ENCODE peak calls at places on chromosomes 11 and 22, in seven cellular contexts. V is mucosa of descending colon, M is AG04450, L is endothelial cell of umbilical vein, A is dorsolateral prefrontal cortex, N is stomach, J is left ventricle myocardium inferior. B is an unnamed sample.

GRCh38 chr11:115928811-115929210 is 424.6 kb upstream of the CADM1 start:
- DNase-seq in M (no peak), J (no peak), A (no peak), N (no peak), L (no peak), V (no peak), B (no peak)

GRCh38 chr11:117486059-117486458 is 158.4 kb downstream of the CEP164 start:
- DNase-seq in A (no peak), L (no peak), J (no peak), M (no peak), N (no peak), V (no peak), B (peak)

GRCh38 chr11:61871158-61871597 is 20.2 kb downstream of the FADS3 start:
- DNase-seq in V (peak), M (peak), N (peak), J (peak), A (peak), L (peak), B (peak)

GRCh38 chr11:126748097-126748756 is 252.3 kb downstream of the KIRREL3 start:
- DNase-seq in L (no peak), N (no peak), J (no peak), M (no peak), A (no peak), V (no peak), B (no peak)

GRCh38 chr11:134561348-134561720 is 149.3 kb upstream of the B3GAT1 start:
- DNase-seq in A (no peak), V (no peak), J (no peak), M (no peak), N (no peak), L (no peak), B (no peak)

GRCh38 chr22:48707749-48708557 is 1119.7 kb downstream of the BRD1 start:
- DNase-seq in A (peak), V (no peak), N (no peak), M (no peak), J (peak), L (no peak), B (no peak)

GRCh38 chr22:38872831-38873248 is 824 bp upstream of the CBX6 start:
- DNase-seq in J (peak), N (peak), V (peak), A (peak), L (peak), M (no peak), B (peak)

GRCh38 chr11:59756845-59757244 is 1.7 kb downstream of the STX3 start:
- DNase-seq in N (peak), L (no peak), V (peak), A (no peak), M (no peak), J (no peak), B (peak)

GRCh38 chr11:66862559-66863037 is 5.7 kb downstream of the LRFN4 start:
- DNase-seq in A (no peak), N (no peak), M (no peak), L (no peak), V (no peak), J (no peak), B (no peak)

GRCh38 chr11:95108159-95108611 is 18.5 kb downstream of the ENDOD1 start:
- DNase-seq in L (peak), A (no peak), J (peak), M (no peak), V (no peak), N (peak), B (no peak)

GRCh38 chr22:32823024-32823730 is 21.7 kb downstream of the TIMP3 start:
- DNase-seq in V (peak), N (peak), L (no peak), M (no peak), J (no peak), A (no peak), B (peak)

GRCh38 chr11:81959341-81959740 is 774.3 kb downstream of the FAM181B start:
- DNase-seq in A (no peak), V (no peak), J (no peak), M (no peak), L (no peak), N (no peak), B (no peak)

GRCh38 chr11:62604460-62605130 is 2.9 kb upstream of the MTA2 start:
- DNase-seq in L (no peak), J (no peak), A (no peak), M (no peak), V (no peak), N (no peak), B (peak)

GRCh38 chr11:34869425-34869824 is 46.8 kb downstream of the APIP start:
- DNase-seq in N (no peak), L (no peak), V (no peak), A (no peak), M (no peak), J (no peak), B (no peak)

GRCh38 chr11:122267602-122268001 is 151.6 kb upstream of the BLID start:
- DNase-seq in N (no peak), L (no peak), A (no peak), V (no peak), M (peak), J (no peak), B (no peak)

GRCh38 chr22:32204211-32204855 is 540 bp downstream of the RFPL2 start:
- DNase-seq in J (no peak), A (no peak), V (no peak), L (no peak), N (no peak), M (no peak), B (no peak)

GRCh38 chr22:41401781-41402648 is 20.3 kb downstream of the TEF start:
- DNase-seq in A (peak), V (peak), N (peak), L (peak), M (peak), J (peak), B (peak)

GRCh38 chr22:22588485-22589164 is 29.6 kb upstream of the PRAME start:
- DNase-seq in V (no peak), L (no peak), A (no peak), M (no peak), J (no peak), N (no peak), B (no peak)

GRCh38 chr22:22593964-22594656 is 35.0 kb upstream of the PRAME start:
- DNase-seq in A (no peak), J (no peak), L (peak), V (peak), M (peak), N (peak), B (peak)

GRCh38 chr22:22593250-22593649 is 34.2 kb upstream of the PRAME start:
- DNase-seq in N (no peak), M (no peak), J (no peak), V (no peak), A (no peak), L (no peak), B (no peak)

GRCh38 chr22:22590136-22590891 is 31.2 kb upstream of the PRAME start:
- DNase-seq in J (no peak), V (no peak), L (no peak), N (no peak), A (no peak), M (no peak), B (no peak)

GRCh38 chr22:22591348-22592299 is 32.6 kb upstream of the PRAME start:
- DNase-seq in J (no peak), N (no peak), M (no peak), V (no peak), A (no peak), L (no peak), B (no peak)
- H3K4me3 ChIP-seq in J (no peak), N (no peak), M (no peak), V (no peak), A (no peak), L (no peak), B (no peak)

GRCh38 chr11:65814131-65814959 is 19.4 kb upstream of the SNX32 start:
- DNase-seq in L (no peak), N (peak), A (no peak), J (no peak), M (no peak), V (no peak), B (no peak)
- H3K4me3 ChIP-seq in L (no peak), N (no peak), A (no peak), J (no peak), M (no peak), V (no peak), B (no peak)

DNA sequence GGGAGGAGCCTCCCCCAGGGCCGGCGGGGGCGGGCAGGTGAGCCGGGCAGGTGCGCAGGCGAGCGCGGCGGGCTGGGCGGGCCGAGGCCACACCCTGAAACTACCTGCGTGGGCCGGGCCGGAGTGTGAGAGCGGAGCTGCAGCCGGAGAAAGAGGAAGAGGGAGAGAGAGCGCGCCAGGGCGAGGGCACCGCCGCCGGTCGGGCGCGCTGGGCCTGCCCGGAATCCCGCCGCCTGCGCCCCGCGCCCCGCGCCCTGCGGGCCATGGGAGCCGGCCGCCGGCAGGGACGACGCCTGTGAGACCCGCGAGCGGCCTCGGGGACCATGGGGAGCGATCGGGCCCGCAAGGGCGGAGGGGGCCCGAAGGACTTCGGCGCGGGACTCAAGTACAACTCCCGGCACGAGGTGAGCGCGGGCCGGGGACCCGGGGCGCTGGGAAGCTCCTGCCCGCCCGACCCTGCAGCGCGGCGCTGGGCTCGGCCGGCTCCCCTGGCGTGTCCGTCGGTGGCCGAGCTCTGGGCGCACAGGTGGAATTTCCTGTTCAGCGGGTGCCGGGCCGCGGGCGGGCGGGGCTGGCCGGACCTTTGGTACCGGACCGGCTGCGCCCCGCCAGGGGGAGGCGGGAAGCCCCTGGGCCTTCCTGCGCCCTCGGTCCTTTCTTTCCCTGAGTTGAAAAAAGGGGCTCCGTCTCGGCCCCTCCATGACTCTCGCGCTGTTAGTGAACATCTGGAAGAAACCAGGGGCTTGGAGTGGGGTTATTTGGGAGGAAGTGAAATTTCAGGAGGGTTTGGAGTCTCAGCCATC is at the start of gene ST14:
- DNase-seq in V (peak), A (no peak), N (peak), J (no peak), M (no peak), L (no peak), B (no peak)
- H3K4me3 ChIP-seq in V (peak), A (peak), N (peak), J (peak), M (no peak), L (no peak), B (peak)

GRCh38 chr22:50544746-50545253 is 899 bp upstream of the KLHDC7B start:
- DNase-seq in L (no peak), N (peak), J (no peak), A (no peak), M (no peak), V (peak), B (no peak)
- H3K4me3 ChIP-seq in L (no peak), N (peak), J (no peak), A (no peak), M (no peak), V (no peak), B (no peak)

GRCh38 chr22:24494182-24494534 is 974 bp upstream of the UPB1 start:
- DNase-seq in M (no peak), N (no peak), A (no peak), J (no peak), V (no peak), L (no peak), B (no peak)

GRCh38 chr22:24496234-24496633 is 1.1 kb downstream of the UPB1 start:
- DNase-seq in L (no peak), A (no peak), M (no peak), V (no peak), J (no peak), N (no peak), B (no peak)

GRCh38 chr22:24495365-24495675 is 188 bp downstream of the UPB1 start:
- DNase-seq in V (no peak), N (no peak), M (no peak), A (no peak), J (no peak), L (no peak), B (no peak)

GRCh38 chr22:24496661-24497060 is 1.5 kb downstream of the UPB1 start:
- DNase-seq in V (no peak), M (no peak), J (no peak), N (no peak), A (no peak), L (no peak), B (no peak)

GRCh38 chr22:24494535-24495364 is at the start of gene UPB1:
- DNase-seq in M (no peak), V (no peak), A (no peak), L (no peak), J (no peak), N (no peak), B (peak)
- H3K4me3 ChIP-seq in M (peak), V (no peak), A (peak), L (peak), J (peak), N (peak), B (peak)

DNA sequence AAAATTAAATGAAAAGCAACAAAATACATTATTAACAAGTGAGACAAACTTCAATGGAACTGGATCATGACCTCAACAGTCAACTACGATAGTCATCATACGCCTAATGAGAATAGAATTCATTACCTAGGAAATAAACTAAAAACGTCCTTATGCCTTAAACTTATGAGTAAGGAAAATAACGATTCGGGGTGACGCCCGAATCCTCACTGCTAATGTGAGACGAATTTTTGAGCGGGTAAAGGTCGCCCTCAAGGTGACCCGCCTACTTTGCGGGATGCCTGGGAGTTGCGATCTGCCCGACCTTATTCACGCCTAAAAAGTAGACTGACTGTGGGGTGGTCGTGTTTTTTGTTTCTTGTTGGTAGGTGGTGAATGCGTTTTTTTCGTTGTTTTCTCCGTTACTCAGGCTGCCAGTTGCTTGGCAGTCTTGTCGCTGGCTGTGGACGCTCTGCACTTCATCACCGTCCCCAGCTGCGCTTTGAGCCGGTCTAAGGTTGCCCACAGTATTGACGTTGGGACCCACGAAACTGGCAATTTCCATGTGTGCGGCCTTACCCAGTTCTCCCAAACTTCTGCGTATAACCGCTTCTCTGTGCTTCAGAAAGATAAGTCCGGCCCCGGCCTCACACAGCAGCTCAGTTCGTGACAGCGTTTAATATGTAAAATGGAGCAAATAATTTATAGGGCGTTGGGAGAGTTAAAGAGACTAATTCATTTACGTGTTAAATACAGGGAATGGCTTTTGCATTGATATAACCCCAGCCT is 593 bp upstream of the POLDIP3 start:
- DNase-seq in A (peak), L (peak), J (peak), M (peak), N (peak), V (peak), B (peak)
- H3K4me3 ChIP-seq in A (peak), L (no peak), J (peak), M (peak), N (peak), V (peak), B (peak)

GRCh38 chr22:25370322-25370721 is 150.9 kb downstream of the CRYBB2 start:
- DNase-seq in L (no peak), J (no peak), V (no peak), M (no peak), A (no peak), N (no peak), B (no peak)
- H3K4me3 ChIP-seq in L (no peak), J (no peak), V (no peak), M (no peak), A (no peak), N (no peak), B (no peak)

DNA sequence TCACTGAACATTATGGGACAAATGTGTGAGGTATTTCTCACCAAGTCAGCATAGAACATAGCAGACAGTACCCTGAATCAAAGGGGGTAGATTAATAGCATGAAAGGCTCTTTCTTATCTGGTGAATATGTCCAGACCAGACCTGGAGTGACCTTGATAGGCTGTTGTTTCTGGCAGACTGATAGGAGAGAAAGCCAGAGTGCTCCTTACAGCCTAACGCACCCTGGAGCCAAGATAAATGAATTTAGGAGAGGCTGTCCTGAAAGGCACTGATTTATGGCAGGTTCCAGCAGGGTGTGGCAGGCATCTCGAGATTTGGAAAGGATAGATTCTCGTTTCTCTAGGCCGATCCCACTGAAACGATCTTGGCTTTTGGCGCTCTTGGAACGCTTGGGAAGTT is 204.6 kb downstream of the DBX1 start:
- DNase-seq in J (no peak), A (no peak), N (no peak), V (no peak), L (no peak), M (no peak), B (no peak)
- H3K4me3 ChIP-seq in J (no peak), A (no peak), N (no peak), V (no peak), L (no peak), M (no peak), B (no peak)

DNA sequence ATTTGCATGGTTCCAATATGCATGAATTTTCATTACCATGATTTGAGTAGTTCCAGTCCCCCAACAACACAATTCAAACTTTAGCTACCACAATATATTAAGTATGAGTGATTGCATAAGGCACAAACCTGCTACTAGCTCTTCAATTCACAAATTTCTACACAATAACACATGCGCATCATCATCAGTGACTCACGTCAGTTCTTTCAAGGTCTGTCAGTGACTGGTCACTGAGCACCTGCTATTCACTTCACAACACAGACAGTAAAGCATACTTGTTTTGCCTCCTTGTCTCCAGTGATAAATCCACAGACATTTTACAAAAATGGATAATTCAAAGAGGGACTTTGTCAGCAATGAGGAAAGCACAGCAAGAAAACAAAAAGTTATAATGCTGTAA is 435.1 kb upstream of the CCDC90B start:
- DNase-seq in L (no peak), N (no peak), V (no peak), J (no peak), A (no peak), M (no peak), B (no peak)
- H3K4me3 ChIP-seq in L (no peak), N (no peak), V (no peak), J (no peak), A (no peak), M (no peak), B (no peak)

GRCh38 chr11:77182542-77183420 is 54.7 kb downstream of the MYO7A start:
- DNase-seq in L (no peak), J (peak), V (no peak), A (no peak), M (no peak), N (no peak), B (no peak)

GRCh38 chr11:77181799-77182541 is 53.9 kb downstream of the MYO7A start:
- DNase-seq in V (no peak), A (no peak), J (no peak), M (no peak), L (no peak), N (no peak), B (no peak)

GRCh38 chr11:77180346-77180745 is 52.3 kb downstream of the MYO7A start:
- DNase-seq in L (no peak), N (no peak), V (no peak), J (no peak), M (no peak), A (no peak), B (no peak)

GRCh38 chr11:77179681-77180080 is 51.6 kb downstream of the MYO7A start:
- DNase-seq in J (no peak), N (no peak), L (no peak), M (no peak), V (no peak), A (no peak), B (no peak)

DNA sequence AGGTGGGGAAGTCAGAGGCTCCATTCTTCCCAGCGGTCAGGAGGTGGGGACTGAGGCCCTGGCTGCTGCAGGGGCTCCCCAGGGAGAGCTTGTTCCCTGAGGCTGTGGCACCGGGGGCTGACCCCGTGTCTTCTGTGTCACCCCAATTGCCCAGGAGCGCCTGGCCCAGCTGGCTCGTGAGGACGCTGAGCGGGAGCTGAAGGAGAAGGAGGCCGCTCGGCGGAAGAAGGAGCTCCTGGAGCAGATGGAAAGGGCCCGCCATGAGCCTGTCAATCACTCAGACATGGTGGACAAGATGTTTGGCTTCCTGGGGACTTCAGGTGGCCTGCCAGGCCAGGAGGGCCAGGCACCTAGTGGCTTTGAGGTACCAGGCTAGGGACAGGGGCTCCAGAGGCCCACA is 53.2 kb downstream of the MYO7A start:
- DNase-seq in N (no peak), J (no peak), A (no peak), M (no peak), L (no peak), V (no peak), B (no peak)
- H3K4me3 ChIP-seq in N (no peak), J (no peak), A (no peak), M (no peak), L (no peak), V (no peak), B (no peak)

B was measured in testis.